ENCODE peak calls at places on chromosomes 2 and 18, in ten cellular contexts. D is coronary artery; R is GM12865; G is psoas muscle; N is CD8-positive, alpha-beta T cell; V is IMR-90; B is AG09309; C is tibial artery; X is gastrocnemius medialis; A is cardiac fibroblast. O is an unnamed sample.

GRCh38 chr2:58137221-58137620 is 90.6 kb downstream of the VRK2 start:
- DNase-seq in X (no peak), D (no peak), N (no peak), A (peak; percentile 58), G (no peak), R (no peak), V (peak; percentile 68), C (no peak), B (no peak), O (peak; percentile 64)

GRCh38 chr2:26861610-26862224 is 13.8 kb downstream of the DPYSL5 start:
- DNase-seq in N (no peak), G (peak; percentile 56), C (peak; percentile 31), V (no peak), D (no peak), X (peak; percentile 69), B (no peak), A (no peak), R (no peak), O (no peak)

GRCh38 chr2:119008108-119008507 is 66.1 kb downstream of the MARCO start:
- DNase-seq in G (no peak), A (no peak), X (no peak), D (peak; percentile 40), V (no peak), C (no peak), B (no peak), R (no peak), N (no peak), O (no peak)

GRCh38 chr2:70645733-70646420 is 92.3 kb upstream of the TGFA start:
- DNase-seq in C (no peak), D (no peak), N (no peak), R (peak; percentile 5), A (no peak), B (no peak), X (no peak), V (no peak), G (no peak), O (no peak)

GRCh38 chr18:814300-815084 is 2.5 kb upstream of the YES1 start:
- DNase-seq in G (no peak), R (no peak), N (no peak), X (no peak), V (no peak), C (no peak), D (no peak), B (no peak), A (no peak), O (no peak)

GRCh38 chr2:12883911-12884310 is 167.2 kb downstream of the TRIB2 start:
- DNase-seq in D (no peak), C (no peak), N (no peak), X (no peak), V (peak; percentile 36), R (no peak), A (peak; percentile 61), B (no peak), G (no peak), O (peak; percentile 30)

GRCh38 chr2:66496680-66497420 is 61.9 kb downstream of the MEIS1 start:
- DNase-seq in R (no peak), D (no peak), X (no peak), G (no peak), A (peak; percentile 25), B (no peak), C (no peak), V (no peak), N (no peak), O (no peak)

GRCh38 chr2:144479138-144479537 is 40.8 kb downstream of the ZEB2 start:
- DNase-seq in A (peak; percentile 61), G (no peak), R (no peak), B (peak; percentile 52), N (no peak), V (peak; percentile 59), C (no peak), D (no peak), X (no peak), O (peak; percentile 80)

GRCh38 chr18:62716679-62717058 is 1.3 kb downstream of the PHLPP1 start:
- DNase-seq in B (no peak), R (peak; percentile 57), G (peak; percentile 65), A (peak; percentile 24), C (peak; percentile 40), N (peak; percentile 50), D (peak; percentile 74), V (no peak), X (no peak), O (peak; percentile 35)

GRCh38 chr2:215973954-215974699 is 39.2 kb downstream of the MREG start:
- DNase-seq in N (no peak), A (no peak), R (no peak), D (no peak), C (peak; percentile 38), B (peak; percentile 41), X (peak; percentile 34), G (no peak), V (no peak), O (peak; percentile 39)

GRCh38 chr2:73260338-73260984 is 23.8 kb downstream of the FBXO41 start:
- DNase-seq in C (no peak), B (peak; percentile 10), G (peak; percentile 54), A (peak; percentile 70), V (peak; percentile 43), R (peak; percentile 35), D (no peak), X (no peak), N (no peak), O (peak; percentile 69)

GRCh38 chr2:77007668-77008067 is 514.5 kb downstream of the LRRTM4 start:
- DNase-seq in N (no peak), C (no peak), V (no peak), X (no peak), B (no peak), R (no peak), G (no peak), D (no peak), A (no peak), O (no peak)

GRCh38 chr2:143513081-143513480 is 383.9 kb downstream of the ARHGAP15 start:
- DNase-seq in N (no peak), D (no peak), R (peak; percentile 47), G (no peak), C (peak; percentile 37), A (peak; percentile 83), V (peak; percentile 75), B (peak; percentile 47), X (no peak), O (peak; percentile 88)

GRCh38 chr2:33123216-33123615 is 176.5 kb downstream of the LTBP1 start:
- DNase-seq in A (no peak), D (no peak), G (no peak), C (no peak), X (no peak), B (no peak), V (peak; percentile 61), R (no peak), N (no peak), O (no peak)

GRCh38 chr2:219542931-219543595 is 546 bp downstream of the CHPF start:
- DNase-seq in A (no peak), V (peak; percentile 16), B (no peak), X (no peak), R (no peak), N (no peak), D (no peak), G (peak; percentile 69), C (no peak), O (peak; percentile 48)
- TF ChIP-seq CTCF in A (no peak), V (no peak), B (no peak), X (no peak), R (no peak), N (peak; percentile 13), D (no peak), G (no peak), C (no peak), O (no peak)

DNA sequence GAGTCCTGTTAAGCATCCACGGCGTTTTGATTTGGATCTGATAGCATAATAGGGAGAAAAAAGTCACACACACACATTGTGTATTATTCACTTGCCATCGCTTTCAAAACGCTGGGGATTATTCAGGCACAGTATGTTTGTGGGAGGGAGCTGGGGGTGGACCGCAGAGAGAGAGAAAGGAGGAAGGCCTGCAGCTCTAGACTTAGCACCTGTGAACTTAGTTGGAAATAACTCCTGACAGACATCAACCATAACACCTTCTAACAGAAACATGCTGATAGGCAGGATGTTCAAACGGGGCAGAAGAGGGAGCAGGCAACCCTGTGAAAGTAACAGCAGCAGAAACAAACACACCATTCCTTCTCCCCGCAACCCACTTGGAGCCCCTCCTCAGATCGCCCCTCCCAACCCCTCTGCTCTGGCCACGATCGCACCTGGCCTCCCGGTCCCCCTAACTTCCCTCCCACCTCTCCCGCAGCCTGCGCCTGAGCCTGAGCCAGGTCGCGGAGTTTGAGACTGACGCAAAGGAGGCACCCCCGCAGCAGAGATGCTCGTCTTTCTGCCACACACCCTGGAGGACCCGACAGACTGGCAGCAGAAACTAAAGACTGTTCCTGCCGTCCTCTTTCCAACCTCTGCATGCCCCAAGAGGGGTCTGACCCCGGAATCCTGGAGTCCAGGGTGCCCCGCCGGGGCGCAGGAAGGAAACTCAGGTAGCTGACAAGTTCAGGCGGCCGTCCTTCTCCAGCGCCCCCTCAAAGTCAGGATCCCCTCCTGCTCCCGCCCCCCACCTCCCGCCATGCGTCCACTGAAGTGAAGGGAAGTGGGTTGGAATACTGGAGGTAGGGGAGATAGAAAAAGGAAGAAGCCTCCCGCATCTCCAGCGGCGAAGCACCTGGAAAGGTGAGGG is 738 bp downstream of the CHST9 start:
- DNase-seq in X (no peak), N (no peak), A (no peak), D (no peak), G (peak; percentile 43), V (no peak), B (no peak), C (no peak), R (no peak), O (no peak)
- H3K4me3 ChIP-seq in X (peak overlapping the region; percentile 52), N (no peak overlapping the region), A (no peak overlapping the region), D (peak overlapping the region; percentile 53), G (peak overlapping the region; percentile 62), V (no peak overlapping the region), B (no peak overlapping the region), C (no peak overlapping the region), R (no peak overlapping the region), O (no peak overlapping the region)

DNA sequence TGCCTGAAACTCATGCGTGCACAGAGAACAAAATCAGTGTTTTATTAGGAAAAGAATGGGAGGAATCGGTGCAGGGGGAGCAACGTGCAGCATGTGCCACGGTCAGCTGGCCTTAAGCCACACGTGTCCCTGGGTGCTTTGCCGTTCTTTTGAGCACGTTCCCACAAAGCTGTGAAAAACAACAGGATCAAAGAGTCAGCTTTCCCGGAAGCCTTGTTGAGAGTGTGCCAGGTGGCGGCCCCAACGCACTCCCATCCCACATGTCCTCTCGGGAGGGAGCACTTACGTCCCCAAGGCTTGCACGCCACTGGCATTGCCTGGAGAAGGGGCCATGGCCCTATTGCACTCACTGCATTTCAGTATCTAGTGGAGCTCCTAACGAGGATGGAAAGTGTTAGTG is 511.2 kb downstream of the EIPR1 start:
- DNase-seq in B (no peak), G (no peak), V (no peak), C (no peak), X (no peak), R (no peak), N (no peak), D (no peak), A (no peak), O (no peak)
- TF ChIP-seq CTCF in B (no peak), G (no peak), V (no peak), C (no peak), X (no peak), R (no peak), N (no peak), D (no peak), A (no peak), O (no peak)

DNA sequence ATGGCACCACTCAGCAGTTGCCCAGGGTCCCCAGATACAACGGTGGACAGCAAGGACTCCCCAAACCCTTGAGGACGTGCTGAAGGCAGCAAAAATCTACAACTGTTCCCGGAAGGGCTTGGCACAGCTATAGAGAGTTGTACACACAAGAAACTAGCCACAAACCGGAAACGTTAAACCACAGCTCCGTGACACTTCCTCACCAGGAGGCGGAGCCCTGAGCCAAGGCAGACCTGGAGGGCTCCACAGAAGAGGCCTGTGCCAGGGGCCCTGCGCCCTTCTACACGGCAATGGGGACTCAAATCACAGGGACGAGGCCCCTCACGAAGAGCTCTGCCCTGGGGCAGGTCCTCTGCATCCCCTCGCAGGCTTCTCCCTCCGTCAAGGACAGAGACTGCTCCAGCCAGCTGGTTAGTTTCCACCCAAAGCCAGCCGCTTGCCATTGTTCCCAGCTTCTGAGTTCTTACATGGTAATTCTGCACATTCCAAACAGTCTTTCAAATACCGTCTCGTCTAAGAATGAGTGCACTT is 133.3 kb downstream of the HDAC4 start:
- DNase-seq in N (peak; percentile 88), C (peak; percentile 82), X (no peak), R (peak; percentile 90), B (peak; percentile 66), G (peak; percentile 83), D (peak; percentile 84), V (peak; percentile 80), A (peak; percentile 85), O (peak; percentile 87)
- H3K4me3 ChIP-seq in N (peak overlapping the region; percentile 62), C (no peak overlapping the region), X (peak overlapping the region; percentile 11), R (peak overlapping the region; percentile 28), B (no peak overlapping the region), G (peak overlapping the region; percentile 28), D (peak overlapping the region; percentile 52), V (no peak overlapping the region), A (no peak overlapping the region), O (no peak overlapping the region)

O was measured in choroid plexus epithelial cell.